ENCODE peak calls at places on chromosomes 6 and 20, in eight cellular contexts. M is kidney, F is ascending aorta, O is fibroblast of villous mesenchyme, K is Caco-2, R is WTC11, T is AG10803, W is cardiac muscle cell. V is an unnamed sample.

GRCh38 chr20:4342631-4343030 is 327.3 kb upstream of the RNF24 start:
- DNase-seq in M (no peak), F (no peak), O (no peak), K (no peak), R (no peak), T (no peak), W (no peak), V (no peak)

GRCh38 chr6:155254139-155254538 is 9.7 kb upstream of the CLDN20 start:
- DNase-seq in M (no peak), F (no peak), O (no peak), K (no peak), R (no peak), T (no peak), W (no peak), V (no peak)

GRCh38 chr6:27582928-27583725 is 110.2 kb upstream of the ZNF184 start:
- DNase-seq in M (no peak), F (no peak), O (peak), K (peak), R (peak), T (peak), W (peak), V (peak)

GRCh38 chr6:129648819-129649491 is 61.0 kb downstream of the ARHGAP18 start:
- DNase-seq in M (no peak), F (no peak), O (no peak), K (no peak), R (no peak), T (no peak), W (no peak), V (no peak)

GRCh38 chr6:1827984-1828793 is 218.5 kb downstream of the FOXC1 start:
- DNase-seq in M (no peak), F (no peak), O (no peak), K (no peak), R (no peak), T (no peak), W (no peak), V (no peak)

GRCh38 chr20:32870489-32870888 is 11.8 kb downstream of the EFCAB8 start:
- DNase-seq in M (no peak), F (no peak), O (no peak), K (no peak), R (no peak), T (no peak), W (no peak), V (no peak)

GRCh38 chr20:47680804-47681529 is 104.3 kb downstream of the SULF2 start:
- DNase-seq in M (peak), F (no peak), O (no peak), K (peak), R (no peak), T (peak), W (no peak), V (no peak)

GRCh38 chr6:113306552-113307145 is 550.5 kb upstream of the MARCKS start:
- DNase-seq in M (no peak), F (peak), O (peak), K (peak), R (peak), T (no peak), W (peak), V (peak)

GRCh38 chr20:3812259-3812681 is 8.1 kb upstream of the AP5S1 start:
- DNase-seq in M (no peak), F (no peak), O (no peak), K (no peak), R (no peak), T (no peak), W (no peak), V (no peak)

GRCh38 chr20:38927902-38928578 is 1.8 kb downstream of the FAM83D start:
- DNase-seq in M (no peak), F (no peak), O (no peak), K (no peak), R (no peak), T (no peak), W (no peak), V (no peak)

GRCh38 chr20:19880256-19881079 is 122.4 kb downstream of the RIN2 start:
- DNase-seq in M (no peak), F (no peak), O (peak), K (peak), R (no peak), T (peak), W (no peak), V (peak)

GRCh38 chr20:13220857-13221297 is at the start of gene ISM1:
- DNase-seq in M (peak), F (peak), O (no peak), K (peak), R (peak), T (no peak), W (peak), V (no peak)

GRCh38 chr20:31497838-31498540 is 16.3 kb upstream of the HM13 start:
- DNase-seq in M (peak), F (peak), O (peak), K (peak), R (no peak), T (peak), W (no peak), V (peak)

GRCh38 chr6:83974409-83975050 is 59.0 kb upstream of the MRAP2 start:
- DNase-seq in M (no peak), F (no peak), O (no peak), K (peak), R (no peak), T (no peak), W (peak), V (no peak)

GRCh38 chr20:39829255-39829654 is 859.8 kb downstream of the MAFB start:
- DNase-seq in M (no peak), F (no peak), O (peak), K (no peak), R (peak), T (peak), W (peak), V (peak)

GRCh38 chr6:16240618-16241320 is 2.4 kb downstream of the GMPR start:
- DNase-seq in M (no peak), F (no peak), O (peak), K (no peak), R (no peak), T (no peak), W (no peak), V (no peak)

GRCh38 chr6:11586574-11586973 is 49.0 kb downstream of the TMEM170B start:
- DNase-seq in M (no peak), F (no peak), O (peak), K (peak), R (no peak), T (peak), W (no peak), V (peak)

GRCh38 chr20:48180637-48181036 is 395.4 kb upstream of the SULF2 start:
- DNase-seq in M (no peak), F (no peak), O (peak), K (no peak), R (no peak), T (no peak), W (no peak), V (no peak)

GRCh38 chr6:37557645-37558114 is 58.0 kb upstream of the CCDC167 start:
- DNase-seq in M (no peak), F (no peak), O (no peak), K (no peak), R (no peak), T (no peak), W (no peak), V (no peak)

GRCh38 chr6:139256087-139256486 is 35.7 kb downstream of the TXLNB start:
- DNase-seq in M (no peak), F (peak), O (no peak), K (no peak), R (no peak), T (peak), W (no peak), V (peak)

GRCh38 chr6:78910611-78911134 is 43.3 kb downstream of the IRAK1BP1 start:
- DNase-seq in M (peak), F (no peak), O (peak), K (peak), R (peak), T (peak), W (peak), V (peak)

GRCh38 chr6:166809721-166810120 is 146.6 kb downstream of the RNASET2 start:
- DNase-seq in M (no peak), F (no peak), O (no peak), K (no peak), R (no peak), T (no peak), W (no peak), V (no peak)

GRCh38 chr6:52718535-52718934 is 44.7 kb downstream of the GSTA2 start:
- DNase-seq in M (no peak), F (no peak), O (no peak), K (no peak), R (no peak), T (peak), W (no peak), V (peak)

GRCh38 chr20:62049342-62050165 is 16.1 kb downstream of the TAF4 start:
- DNase-seq in M (peak), F (no peak), O (no peak), K (no peak), R (peak), T (no peak), W (no peak), V (no peak)

GRCh38 chr20:1326031-1326930 is 2.7 kb downstream of the SDCBP2 start:
- DNase-seq in M (no peak), F (peak), O (peak), K (no peak), R (no peak), T (peak), W (no peak), V (peak)

GRCh38 chr6:39432311-39433025 is 110.0 kb upstream of the KCNK16 start:
- DNase-seq in M (no peak), F (no peak), O (no peak), K (no peak), R (no peak), T (peak), W (no peak), V (no peak)

GRCh38 chr20:19922716-19923115 is 94.4 kb upstream of the NAA20 start:
- DNase-seq in M (no peak), F (peak), O (no peak), K (no peak), R (no peak), T (no peak), W (no peak), V (no peak)

GRCh38 chr20:33005132-33005566 is 916 bp upstream of the SUN5 start:
- DNase-seq in M (no peak), F (no peak), O (no peak), K (peak), R (no peak), T (no peak), W (no peak), V (peak)

GRCh38 chr6:139983555-139984276 is 609.3 kb upstream of the CITED2 start:
- DNase-seq in M (no peak), F (no peak), O (peak), K (no peak), R (no peak), T (peak), W (no peak), V (peak)

GRCh38 chr6:22621028-22621427 is 51.7 kb downstream of the HDGFL1 start:
- DNase-seq in M (no peak), F (no peak), O (no peak), K (no peak), R (no peak), T (no peak), W (no peak), V (no peak)

GRCh38 chr20:62837790-62838458 is 21.1 kb downstream of the COL9A3 start:
- DNase-seq in M (peak), F (no peak), O (peak), K (no peak), R (no peak), T (peak), W (no peak), V (no peak)

GRCh38 chr20:21102691-21103311 is 3.4 kb downstream of the LINC00237 start:
- DNase-seq in M (peak), F (peak), O (peak), K (peak), R (peak), T (peak), W (peak), V (peak)

GRCh38 chr20:25544760-25545159 is 40.6 kb downstream of the NINL start:
- DNase-seq in M (no peak), F (no peak), O (peak), K (no peak), R (no peak), T (no peak), W (peak), V (no peak)

GRCh38 chr6:12024715-12025434 is 12.8 kb downstream of the HIVEP1 start:
- DNase-seq in M (no peak), F (no peak), O (peak), K (peak), R (no peak), T (peak), W (no peak), V (peak)

GRCh38 chr6:107305391-107305790 is 154.0 kb downstream of the PDSS2 start:
- DNase-seq in M (no peak), F (no peak), O (peak), K (no peak), R (no peak), T (peak), W (no peak), V (peak)

GRCh38 chr6:166707045-166707444 is 80.0 kb upstream of the RPS6KA2 start:
- DNase-seq in M (no peak), F (no peak), O (peak), K (peak), R (peak), T (peak), W (peak), V (peak)

GRCh38 chr6:30091577-30092381 is 16.2 kb upstream of the RNF39 start:
- DNase-seq in M (peak), F (no peak), O (peak), K (no peak), R (no peak), T (peak), W (no peak), V (peak)

GRCh38 chr6:148175511-148176188 is 167.0 kb upstream of the SASH1 start:
- DNase-seq in M (no peak), F (no peak), O (peak), K (no peak), R (no peak), T (peak), W (no peak), V (peak)

GRCh38 chr6:148183776-148184175 is 158.9 kb upstream of the SASH1 start:
- DNase-seq in M (no peak), F (no peak), O (no peak), K (no peak), R (no peak), T (no peak), W (no peak), V (no peak)

GRCh38 chr6:148182378-148182777 is 160.3 kb upstream of the SASH1 start:
- DNase-seq in M (no peak), F (no peak), O (no peak), K (no peak), R (no peak), T (no peak), W (no peak), V (no peak)

GRCh38 chr6:148177589-148178233 is 164.9 kb upstream of the SASH1 start:
- DNase-seq in M (no peak), F (peak), O (peak), K (peak), R (peak), T (peak), W (peak), V (peak)

GRCh38 chr6:148179786-148180185 is 162.9 kb upstream of the SASH1 start:
- DNase-seq in M (no peak), F (no peak), O (peak), K (peak), R (peak), T (peak), W (no peak), V (peak)
- TF ChIP-seq CTCF in M (peak), F (no peak), O (peak), K (peak), R (peak), T (peak), W (peak), V (peak)

DNA sequence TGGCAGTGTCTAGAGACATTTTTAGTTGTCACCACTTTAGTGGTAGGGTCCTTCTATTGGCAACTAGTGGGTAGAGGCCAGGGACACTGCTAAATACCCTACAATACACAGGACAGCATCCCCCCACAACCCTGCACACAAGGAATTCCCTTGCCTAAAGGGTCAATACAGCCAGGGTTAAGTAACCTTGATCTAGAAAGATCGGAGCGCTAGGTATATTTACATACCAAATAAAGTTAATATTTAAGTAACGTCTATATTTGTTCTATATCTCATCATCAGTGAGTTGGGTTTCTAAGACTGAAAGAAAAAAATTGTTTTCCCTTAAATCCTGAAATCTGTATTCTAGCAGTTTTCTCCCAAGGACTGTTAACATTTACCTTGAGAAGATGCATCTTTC is 16.1 kb downstream of the BFSP1 start:
- DNase-seq in M (no peak), F (no peak), O (no peak), K (no peak), R (no peak), T (no peak), W (no peak), V (no peak)
- TF ChIP-seq CTCF in M (no peak), F (no peak), O (no peak), K (no peak), R (no peak), T (no peak), W (no peak), V (no peak)

DNA sequence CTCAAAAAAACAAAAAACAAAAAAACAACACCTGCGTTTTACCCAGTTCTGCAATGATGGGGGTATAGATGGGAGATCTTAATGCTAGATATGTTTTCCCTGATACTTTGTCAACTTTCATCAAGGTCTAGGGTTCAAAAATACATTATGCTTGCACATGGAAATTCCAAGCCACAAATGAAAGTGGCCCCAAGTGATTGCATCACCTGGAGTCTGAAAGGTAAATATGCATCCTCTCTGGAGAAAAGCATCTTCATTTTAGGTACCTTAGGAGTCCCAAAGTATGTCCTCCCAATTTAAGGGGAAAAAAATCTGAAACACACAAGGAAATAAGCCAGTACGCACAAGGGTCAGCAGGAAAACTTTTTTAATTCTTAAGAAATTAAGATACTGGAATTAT is 12.6 kb upstream of the ZC3H12D start:
- DNase-seq in M (no peak), F (no peak), O (no peak), K (no peak), R (no peak), T (no peak), W (no peak), V (no peak)
- TF ChIP-seq CTCF in M (no peak), F (no peak), O (no peak), K (no peak), R (no peak), T (no peak), W (no peak), V (no peak)

DNA sequence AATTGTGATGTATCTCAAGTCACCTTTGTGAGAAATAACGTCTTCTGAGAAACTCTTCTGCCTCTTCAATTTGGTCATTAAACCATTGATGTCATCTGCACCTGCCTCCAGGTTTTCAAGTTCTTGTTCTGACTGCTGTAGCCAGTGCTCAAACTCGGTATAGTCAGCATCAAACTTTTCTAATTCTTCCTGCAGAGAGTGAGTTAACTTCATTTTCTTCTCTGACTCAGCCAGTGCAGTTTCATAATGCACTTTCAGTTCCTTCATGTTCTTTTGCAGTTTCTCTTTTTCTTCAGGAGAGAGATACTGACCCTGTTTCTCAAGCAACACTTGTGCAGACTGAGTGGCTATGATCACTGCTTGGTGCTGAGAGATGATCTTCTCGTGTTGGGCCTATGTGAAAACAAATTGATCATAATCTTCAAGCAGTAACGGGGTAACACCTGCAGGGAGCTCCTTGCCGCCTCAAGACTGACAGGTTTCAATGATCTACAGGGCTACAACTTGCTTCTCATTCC is 48.8 kb downstream of the DST start:
- DNase-seq in M (no peak), F (no peak), O (no peak), K (no peak), R (no peak), T (peak), W (no peak), V (peak)
- TF ChIP-seq CTCF in M (no peak), F (no peak), O (no peak), K (no peak), R (no peak), T (no peak), W (no peak), V (no peak)

GRCh38 chr6:26156105-26156849 is 69.0 kb downstream of the HFE start:
- DNase-seq in M (peak), F (peak), O (peak), K (peak), R (peak), T (peak), W (peak), V (peak)
- TF ChIP-seq CTCF in M (no peak), F (peak), O (no peak), K (no peak), R (no peak), T (no peak), W (no peak), V (no peak)

GRCh38 chr6:111997078-111997862 is 56.6 kb upstream of the CCN6 start:
- DNase-seq in M (peak), F (peak), O (peak), K (peak), R (peak), T (peak), W (peak), V (peak)
- TF ChIP-seq CTCF in M (peak), F (peak), O (peak), K (peak), R (peak), T (peak), W (peak), V (peak)

DNA sequence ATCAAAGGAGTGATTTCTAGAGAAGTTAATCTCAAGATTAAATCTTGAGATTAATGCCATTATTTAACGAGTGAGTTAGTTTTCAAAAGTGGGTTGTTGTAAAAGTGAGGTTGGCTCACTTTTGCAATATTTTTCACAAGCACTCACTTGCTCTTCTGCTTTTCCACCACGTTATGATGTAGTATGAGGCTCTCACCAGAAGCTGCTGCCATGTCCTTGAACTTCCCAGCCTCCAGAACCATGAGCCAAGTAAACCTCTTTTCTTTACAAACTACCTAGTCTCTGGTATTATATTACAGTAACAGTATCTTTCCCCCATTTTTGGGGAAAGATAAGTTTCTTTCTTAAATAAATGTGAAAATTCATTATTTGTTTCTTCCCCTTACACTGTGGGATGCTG is 227.6 kb upstream of the ZFP64 start:
- DNase-seq in M (no peak), F (no peak), O (no peak), K (no peak), R (no peak), T (no peak), W (no peak), V (no peak)
- TF ChIP-seq CTCF in M (no peak), F (no peak), O (no peak), K (no peak), R (no peak), T (no peak), W (no peak), V (no peak)

GRCh38 chr6:10413850-10414765 is 766 bp downstream of the TFAP2A start:
- DNase-seq in M (no peak), F (no peak), O (peak), K (peak), R (peak), T (no peak), W (no peak), V (peak)
- TF ChIP-seq CTCF in M (no peak), F (no peak), O (no peak), K (peak), R (no peak), T (peak), W (peak), V (peak)

GRCh38 chr6:170596426-170596825 is 12.0 kb upstream of the PDCD2 start:
- DNase-seq in M (no peak), F (no peak), O (no peak), K (no peak), R (no peak), T (no peak), W (no peak), V (no peak)
- TF ChIP-seq CTCF in M (no peak), F (no peak), O (no peak), K (no peak), R (no peak), T (no peak), W (no peak), V (no peak)